ENCODE peak calls at places on chromosomes 5 and 9, in five cellular contexts. F is GM06990; J is left ventricle myocardium superior; T is HFFc6; X is stimulated activated CD4-positive, alpha-beta T cell treated with anti-CD3 and anti-CD28 coated beads, TNF-alpha, amount 100 ng/mL, for 4 hours. Z is an unnamed sample.

GRCh38 chr5:52814749-52815148 is 27.0 kb downstream of the ITGA1 start:
- DNase-seq in F (no peak), J (no peak), T (no peak), X (no peak), Z (no peak)

GRCh38 chr5:131984945-131985665 is 26.4 kb downstream of the ACSL6 start:
- DNase-seq in F (no peak), J (no peak), T (no peak), X (no peak), Z (no peak)

GRCh38 chr9:129270205-129270604 is 92.1 kb upstream of the IER5L start:
- DNase-seq in F (peak), J (no peak), T (no peak), X (no peak), Z (no peak)

GRCh38 chr5:80653497-80653896 is 955 bp upstream of the MSH3 start:
- DNase-seq in F (no peak), J (no peak), T (no peak), X (no peak), Z (no peak)

GRCh38 chr5:137752873-137753226 is 1.3 kb downstream of the HNRNPA0 start:
- DNase-seq in F (peak), J (no peak), T (no peak), X (no peak), Z (no peak)

GRCh38 chr5:20524956-20525529 is 537.0 kb upstream of the CDH18 start:
- DNase-seq in F (no peak), J (no peak), T (no peak), X (no peak), Z (no peak)

GRCh38 chr9:90914196-90914595 is 112.6 kb downstream of the SYK start:
- DNase-seq in F (no peak), J (no peak), T (no peak), X (no peak), Z (no peak)

GRCh38 chr5:139639619-139640431 is 8.3 kb upstream of the CXXC5 start:
- DNase-seq in F (no peak), J (peak), T (no peak), X (no peak), Z (peak)